ENCODE peak calls at places on chromosomes 12 and 14, in seven cellular contexts. One of them, this sample, is unnamed.

GRCh38 chr14:34873591-34874385 is 1.4 kb downstream of the BAZ1A start:
- DNase-seq in GM12878: peak; percentile 62
- DNase-seq in stomach: peak; percentile 82
- DNase-seq in transverse colon: peak; percentile 86
- DNase-seq in HepG2: no peak
- DNase-seq in K562: peak; percentile 80
- DNase-seq in A549: peak; percentile 29
- DNase-seq in this sample: peak; percentile 95

GRCh38 chr12:86052921-86053320 is 178.8 kb downstream of the NTS start:
- DNase-seq in K562: no peak
- DNase-seq in stomach: no peak
- DNase-seq in GM12878: no peak
- DNase-seq in transverse colon: no peak
- DNase-seq in HepG2: no peak
- DNase-seq in A549: no peak
- DNase-seq in this sample: no peak

GRCh38 chr12:22687677-22688076 is 62.7 kb downstream of the ETNK1 start:
- DNase-seq in K562: no peak
- DNase-seq in GM12878: peak; percentile 57
- DNase-seq in transverse colon: no peak
- DNase-seq in stomach: no peak
- DNase-seq in HepG2: no peak
- DNase-seq in A549: no peak
- DNase-seq in this sample: no peak

GRCh38 chr12:113768850-113769249 is 197.3 kb downstream of the RBM19 start:
- DNase-seq in stomach: no peak
- DNase-seq in HepG2: no peak
- DNase-seq in K562: no peak
- DNase-seq in transverse colon: no peak
- DNase-seq in A549: no peak
- DNase-seq in GM12878: no peak
- DNase-seq in this sample: no peak

GRCh38 chr12:108815875-108816594 is 41.3 kb downstream of the SSH1 start:
- DNase-seq in K562: no peak
- DNase-seq in transverse colon: no peak
- DNase-seq in stomach: no peak
- DNase-seq in HepG2: no peak
- DNase-seq in A549: no peak
- DNase-seq in GM12878: no peak
- DNase-seq in this sample: no peak

GRCh38 chr14:100396266-100396795 is 73.2 kb downstream of the SLC25A47 start:
- DNase-seq in stomach: no peak
- DNase-seq in GM12878: no peak
- DNase-seq in K562: no peak
- DNase-seq in transverse colon: no peak
- DNase-seq in HepG2: no peak
- DNase-seq in A549: no peak
- DNase-seq in this sample: no peak

GRCh38 chr12:4106617-4107016 is 166.9 kb upstream of the CCND2 start:
- DNase-seq in K562: no peak
- DNase-seq in HepG2: no peak
- DNase-seq in A549: no peak
- DNase-seq in stomach: no peak
- DNase-seq in GM12878: no peak
- DNase-seq in transverse colon: no peak
- DNase-seq in this sample: no peak

GRCh38 chr14:75295491-75296338 is 17.1 kb downstream of the FOS start:
- DNase-seq in stomach: peak; percentile 87
- DNase-seq in GM12878: no peak
- DNase-seq in K562: peak; percentile 70
- DNase-seq in A549: peak; percentile 81
- DNase-seq in HepG2: no peak
- DNase-seq in transverse colon: peak; percentile 89
- DNase-seq in this sample: peak; percentile 93

GRCh38 chr12:46786774-46787173 is 39.0 kb downstream of the SLC38A4 start:
- DNase-seq in K562: no peak
- DNase-seq in transverse colon: no peak
- DNase-seq in stomach: no peak
- DNase-seq in HepG2: no peak
- DNase-seq in GM12878: no peak
- DNase-seq in A549: no peak
- DNase-seq in this sample: no peak

GRCh38 chr12:105672576-105672975 is 342.1 kb downstream of the C12orf75 start:
- DNase-seq in A549: no peak
- DNase-seq in GM12878: no peak
- DNase-seq in stomach: peak; percentile 42
- DNase-seq in HepG2: no peak
- DNase-seq in K562: no peak
- DNase-seq in transverse colon: peak; percentile 41
- DNase-seq in this sample: peak; percentile 32

GRCh38 chr12:107079172-107080011 is 14.0 kb downstream of the CRY1 start:
- DNase-seq in stomach: no peak
- DNase-seq in HepG2: peak; percentile 24
- DNase-seq in transverse colon: no peak
- DNase-seq in K562: peak; percentile 21
- DNase-seq in GM12878: no peak
- DNase-seq in A549: peak; percentile 21
- DNase-seq in this sample: no peak

GRCh38 chr14:33404054-33404453 is 465.4 kb downstream of the NPAS3 start:
- DNase-seq in A549: no peak
- DNase-seq in stomach: no peak
- DNase-seq in HepG2: no peak
- DNase-seq in GM12878: no peak
- DNase-seq in transverse colon: no peak
- DNase-seq in K562: no peak
- DNase-seq in this sample: no peak

GRCh38 chr14:93395227-93395626 is 35.5 kb upstream of the UNC79 start:
- DNase-seq in stomach: no peak
- DNase-seq in A549: no peak
- DNase-seq in transverse colon: no peak
- DNase-seq in HepG2: no peak
- DNase-seq in K562: no peak
- DNase-seq in GM12878: no peak
- DNase-seq in this sample: no peak

GRCh38 chr14:21042918-21043317 is 756 bp downstream of the RNASE7 start:
- DNase-seq in stomach: no peak
- DNase-seq in HepG2: no peak
- DNase-seq in GM12878: no peak
- DNase-seq in transverse colon: no peak
- DNase-seq in K562: no peak
- DNase-seq in A549: no peak
- DNase-seq in this sample: no peak

GRCh38 chr12:46159239-46159901 is 109.5 kb downstream of the SLC38A1 start:
- DNase-seq in HepG2: no peak
- DNase-seq in K562: no peak
- DNase-seq in transverse colon: no peak
- DNase-seq in stomach: no peak
- DNase-seq in A549: no peak
- DNase-seq in GM12878: no peak
- DNase-seq in this sample: no peak

GRCh38 chr14:70780396-70781075 is 28.8 kb downstream of the MAP3K9 start:
- DNase-seq in HepG2: no peak
- DNase-seq in stomach: peak; percentile 53
- DNase-seq in transverse colon: peak; percentile 27
- DNase-seq in K562: no peak
- DNase-seq in GM12878: peak; percentile 66
- DNase-seq in A549: no peak
- DNase-seq in this sample: peak; percentile 52

GRCh38 chr12:110367209-110367864 is 36.2 kb downstream of the ANAPC7 start:
- DNase-seq in transverse colon: peak; percentile 23
- DNase-seq in A549: no peak
- DNase-seq in stomach: no peak
- DNase-seq in GM12878: no peak
- DNase-seq in HepG2: no peak
- DNase-seq in K562: no peak
- DNase-seq in this sample: no peak

GRCh38 chr12:114841557-114842251 is 157.7 kb upstream of the TBX3 start:
- DNase-seq in A549: no peak
- DNase-seq in GM12878: no peak
- DNase-seq in transverse colon: no peak
- DNase-seq in stomach: no peak
- DNase-seq in K562: no peak
- DNase-seq in HepG2: peak; percentile 90
- DNase-seq in this sample: no peak

GRCh38 chr14:25150934-25151790 is 101.2 kb upstream of the STXBP6 start:
- DNase-seq in K562: peak; percentile 18
- DNase-seq in A549: peak; percentile 10
- DNase-seq in HepG2: peak; percentile 72
- DNase-seq in transverse colon: no peak
- DNase-seq in GM12878: peak; percentile 1
- DNase-seq in stomach: no peak
- DNase-seq in this sample: no peak

GRCh38 chr14:99523661-99524050 is 42.4 kb downstream of the CCNK start:
- DNase-seq in GM12878: no peak
- DNase-seq in stomach: no peak
- DNase-seq in HepG2: no peak
- DNase-seq in K562: no peak
- DNase-seq in transverse colon: no peak
- DNase-seq in A549: no peak
- DNase-seq in this sample: no peak

GRCh38 chr14:68522510-68523325 is 270.1 kb downstream of the ZFP36L1 start:
- DNase-seq in GM12878: no peak
- DNase-seq in K562: no peak
- DNase-seq in HepG2: no peak
- DNase-seq in A549: no peak
- DNase-seq in transverse colon: no peak
- DNase-seq in stomach: no peak
- DNase-seq in this sample: no peak
- TF ChIP-seq CTCF in GM12878: no peak
- TF ChIP-seq CTCF in K562: no peak
- TF ChIP-seq CTCF in HepG2: no peak
- TF ChIP-seq CTCF in A549: no peak
- TF ChIP-seq CTCF in transverse colon: no peak
- TF ChIP-seq CTCF in stomach: no peak
- TF ChIP-seq CTCF in this sample: no peak

GRCh38 chr12:41552507-41553047 is 364.5 kb downstream of the PDZRN4 start:
- DNase-seq in GM12878: no peak
- DNase-seq in A549: no peak
- DNase-seq in stomach: no peak
- DNase-seq in transverse colon: no peak
- DNase-seq in K562: no peak
- DNase-seq in HepG2: no peak
- DNase-seq in this sample: no peak
- TF ChIP-seq EP300 in GM12878: no peak
- TF ChIP-seq EP300 in A549: no peak
- TF ChIP-seq EP300 in stomach: no peak
- TF ChIP-seq EP300 in transverse colon: no peak
- TF ChIP-seq EP300 in K562: no peak
- TF ChIP-seq EP300 in HepG2: no peak
- TF ChIP-seq EP300 in this sample: no peak

GRCh38 chr14:103628221-103628683 is 759 bp upstream of the KLC1 start:
- DNase-seq in K562: peak; percentile 69
- DNase-seq in GM12878: no peak
- DNase-seq in A549: peak; percentile 72
- DNase-seq in HepG2: no peak
- DNase-seq in transverse colon: peak; percentile 85
- DNase-seq in stomach: peak; percentile 85
- DNase-seq in this sample: peak; percentile 93
- TF ChIP-seq POLR2A in K562: peak; percentile 50
- TF ChIP-seq POLR2A in GM12878: peak; percentile 75
- TF ChIP-seq POLR2A in A549: peak; percentile 74
- TF ChIP-seq POLR2A in HepG2: peak; percentile 57
- TF ChIP-seq POLR2A in transverse colon: peak; percentile 93
- TF ChIP-seq POLR2A in stomach: no peak
- TF ChIP-seq POLR2A in this sample: peak; percentile 77

DNA sequence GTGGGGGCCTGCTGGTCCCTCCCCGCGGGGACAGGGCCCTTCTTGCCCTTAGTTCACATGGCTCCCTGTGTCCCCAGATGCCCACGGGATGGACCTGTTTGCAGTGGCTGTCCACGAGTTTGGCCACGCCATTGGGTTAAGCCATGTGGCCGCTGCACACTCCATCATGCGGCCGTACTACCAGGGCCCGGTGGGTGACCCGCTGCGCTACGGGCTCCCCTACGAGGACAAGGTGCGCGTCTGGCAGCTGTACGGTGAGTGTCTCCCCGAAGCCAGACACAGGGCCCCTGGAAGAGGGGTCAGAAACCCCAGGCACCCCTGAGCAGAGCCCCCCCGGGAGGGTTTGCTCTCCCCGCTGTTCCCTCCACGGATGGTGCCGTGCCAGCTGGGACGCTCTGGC is 13.4 kb downstream of the MMP17 start:
- DNase-seq in K562: no peak
- DNase-seq in stomach: no peak
- DNase-seq in GM12878: no peak
- DNase-seq in HepG2: no peak
- DNase-seq in A549: no peak
- DNase-seq in transverse colon: no peak
- DNase-seq in this sample: no peak
- TF ChIP-seq CTCF in K562: no peak
- TF ChIP-seq CTCF in stomach: no peak
- TF ChIP-seq CTCF in GM12878: no peak
- TF ChIP-seq CTCF in HepG2: no peak
- TF ChIP-seq CTCF in A549: no peak
- TF ChIP-seq CTCF in transverse colon: no peak
- TF ChIP-seq CTCF in this sample: no peak